ENCODE peak calls at places on chromosomes 16 and 17, in nine cellular contexts. One of them, this sample, is unnamed.

GRCh38 chr17:21294321-21295035 is 10.0 kb downstream of the MAP2K3 start:
- DNase-seq in HepG2: no peak
- DNase-seq in A549: no peak
- DNase-seq in right lobe of liver: no peak
- DNase-seq in transverse colon: no peak
- DNase-seq in HCT116: no peak
- DNase-seq in esophagus squamous epithelium: no peak
- DNase-seq in sigmoid colon: no peak
- DNase-seq in stomach: no peak
- DNase-seq in this sample: no peak

GRCh38 chr17:37713624-37714023 is 31.2 kb downstream of the HNF1B start:
- DNase-seq in right lobe of liver: peak
- DNase-seq in A549: no peak
- DNase-seq in HepG2: no peak
- DNase-seq in transverse colon: no peak
- DNase-seq in HCT116: no peak
- DNase-seq in esophagus squamous epithelium: no peak
- DNase-seq in stomach: no peak
- DNase-seq in sigmoid colon: peak
- DNase-seq in this sample: no peak

GRCh38 chr17:34741967-34742366 is 162.6 kb downstream of the TMEM132E start:
- DNase-seq in esophagus squamous epithelium: no peak
- DNase-seq in A549: no peak
- DNase-seq in right lobe of liver: no peak
- DNase-seq in HCT116: no peak
- DNase-seq in transverse colon: no peak
- DNase-seq in sigmoid colon: peak
- DNase-seq in HepG2: no peak
- DNase-seq in stomach: no peak
- DNase-seq in this sample: no peak

GRCh38 chr16:80530479-80530878 is 10.3 kb upstream of the DYNLRB2 start:
- DNase-seq in stomach: no peak
- DNase-seq in right lobe of liver: no peak
- DNase-seq in sigmoid colon: no peak
- DNase-seq in esophagus squamous epithelium: no peak
- DNase-seq in HepG2: no peak
- DNase-seq in transverse colon: no peak
- DNase-seq in HCT116: no peak
- DNase-seq in A549: no peak
- DNase-seq in this sample: no peak

GRCh38 chr17:2174048-2174447 is 119.1 kb downstream of the HIC1 start:
- DNase-seq in transverse colon: no peak
- DNase-seq in esophagus squamous epithelium: no peak
- DNase-seq in stomach: no peak
- DNase-seq in A549: no peak
- DNase-seq in HepG2: no peak
- DNase-seq in right lobe of liver: no peak
- DNase-seq in HCT116: no peak
- DNase-seq in sigmoid colon: peak
- DNase-seq in this sample: no peak

GRCh38 chr17:2874211-2874686 is 78.0 kb downstream of the RAP1GAP2 start:
- DNase-seq in HCT116: no peak
- DNase-seq in A549: peak
- DNase-seq in transverse colon: no peak
- DNase-seq in stomach: no peak
- DNase-seq in HepG2: peak
- DNase-seq in sigmoid colon: no peak
- DNase-seq in esophagus squamous epithelium: no peak
- DNase-seq in right lobe of liver: no peak
- DNase-seq in this sample: no peak

GRCh38 chr16:66903544-66904427 is 14.9 kb downstream of the CDH16 start:
- DNase-seq in transverse colon: no peak
- DNase-seq in HCT116: no peak
- DNase-seq in right lobe of liver: no peak
- DNase-seq in esophagus squamous epithelium: no peak
- DNase-seq in A549: no peak
- DNase-seq in sigmoid colon: no peak
- DNase-seq in stomach: peak
- DNase-seq in HepG2: no peak
- DNase-seq in this sample: no peak

GRCh38 chr17:74369221-74369620 is 1.9 kb downstream of the GPR142 start:
- DNase-seq in HepG2: no peak
- DNase-seq in right lobe of liver: no peak
- DNase-seq in transverse colon: peak
- DNase-seq in stomach: peak
- DNase-seq in esophagus squamous epithelium: no peak
- DNase-seq in HCT116: no peak
- DNase-seq in sigmoid colon: no peak
- DNase-seq in A549: no peak
- DNase-seq in this sample: no peak

GRCh38 chr17:28725166-28725659 is 820 bp downstream of the TLCD1 start:
- DNase-seq in esophagus squamous epithelium: no peak
- DNase-seq in transverse colon: no peak
- DNase-seq in right lobe of liver: no peak
- DNase-seq in A549: peak
- DNase-seq in sigmoid colon: peak
- DNase-seq in stomach: no peak
- DNase-seq in HCT116: peak
- DNase-seq in HepG2: peak
- DNase-seq in this sample: no peak

GRCh38 chr17:28723159-28723835 is 2.7 kb downstream of the TLCD1 start:
- DNase-seq in esophagus squamous epithelium: no peak
- DNase-seq in HepG2: no peak
- DNase-seq in HCT116: no peak
- DNase-seq in right lobe of liver: no peak
- DNase-seq in transverse colon: no peak
- DNase-seq in stomach: no peak
- DNase-seq in sigmoid colon: no peak
- DNase-seq in A549: no peak
- DNase-seq in this sample: no peak

GRCh38 chr17:28720247-28720996 is 637 bp downstream of the RPL23A start:
- DNase-seq in A549: no peak
- DNase-seq in HCT116: no peak
- DNase-seq in stomach: no peak
- DNase-seq in sigmoid colon: no peak
- DNase-seq in transverse colon: no peak
- DNase-seq in right lobe of liver: no peak
- DNase-seq in esophagus squamous epithelium: no peak
- DNase-seq in HepG2: no peak
- DNase-seq in this sample: no peak

GRCh38 chr17:28724500-28725165 is 1.4 kb downstream of the TLCD1 start:
- DNase-seq in HCT116: no peak
- DNase-seq in stomach: no peak
- DNase-seq in right lobe of liver: no peak
- DNase-seq in transverse colon: no peak
- DNase-seq in A549: peak
- DNase-seq in HepG2: no peak
- DNase-seq in esophagus squamous epithelium: no peak
- DNase-seq in sigmoid colon: no peak
- DNase-seq in this sample: no peak

DNA sequence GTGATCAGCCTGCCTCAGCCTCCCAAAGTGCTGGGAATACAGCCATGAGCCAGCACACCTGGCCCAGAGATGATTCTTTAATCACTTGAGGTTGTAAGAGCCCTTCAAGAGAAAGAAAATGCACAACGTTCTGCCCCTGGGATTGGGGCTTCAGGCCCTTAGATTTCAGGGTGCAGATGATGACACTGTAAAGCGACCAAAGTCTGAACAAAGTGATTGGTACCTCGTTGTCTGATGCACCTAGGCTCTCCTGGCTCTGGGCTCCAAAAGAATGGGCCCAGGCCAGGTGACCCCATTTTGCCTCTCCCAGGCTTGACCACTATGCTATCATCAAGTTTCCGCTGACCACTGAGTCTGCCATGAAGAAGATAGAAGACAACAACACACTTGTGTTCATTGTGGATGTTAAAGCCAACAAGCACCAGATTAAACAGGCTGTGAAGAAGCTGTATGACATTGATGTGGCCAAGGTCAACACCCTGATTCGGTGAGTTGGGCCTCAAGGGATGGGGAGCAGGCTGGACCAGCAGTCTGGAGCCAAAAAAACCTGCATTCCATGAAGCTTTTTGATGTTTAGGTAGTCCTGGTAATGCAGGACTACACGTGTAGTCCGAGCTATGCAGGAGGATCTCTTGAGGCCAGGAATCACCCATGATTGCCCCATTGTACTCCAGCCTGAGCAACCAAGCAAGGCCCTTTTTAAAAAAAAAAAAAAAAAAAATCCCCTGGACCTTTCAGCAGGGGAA is 2.8 kb downstream of the RPL23A start:
- DNase-seq in esophagus squamous epithelium: no peak
- DNase-seq in stomach: no peak
- DNase-seq in HepG2: no peak
- DNase-seq in HCT116: no peak
- DNase-seq in A549: no peak
- DNase-seq in right lobe of liver: no peak
- DNase-seq in transverse colon: no peak
- DNase-seq in sigmoid colon: no peak
- DNase-seq in this sample: no peak
- TF ChIP-seq POLR2A in esophagus squamous epithelium: no peak
- TF ChIP-seq POLR2A in stomach: no peak
- TF ChIP-seq POLR2A in HepG2: no peak
- TF ChIP-seq POLR2A in HCT116: no peak
- TF ChIP-seq POLR2A in A549: no peak
- TF ChIP-seq POLR2A in right lobe of liver: no peak
- TF ChIP-seq POLR2A in transverse colon: no peak
- TF ChIP-seq POLR2A in sigmoid colon: no peak
- TF ChIP-seq POLR2A in this sample: no peak

GRCh38 chr17:17806611-17807010 is 30.2 kb downstream of the SREBF1 start:
- DNase-seq in sigmoid colon: no peak
- DNase-seq in HCT116: no peak
- DNase-seq in esophagus squamous epithelium: no peak
- DNase-seq in stomach: no peak
- DNase-seq in transverse colon: no peak
- DNase-seq in A549: no peak
- DNase-seq in HepG2: no peak
- DNase-seq in right lobe of liver: peak
- DNase-seq in this sample: no peak

GRCh38 chr17:17804007-17804406 is 32.8 kb downstream of the SREBF1 start:
- DNase-seq in transverse colon: no peak
- DNase-seq in HepG2: no peak
- DNase-seq in right lobe of liver: no peak
- DNase-seq in stomach: no peak
- DNase-seq in HCT116: no peak
- DNase-seq in sigmoid colon: no peak
- DNase-seq in A549: no peak
- DNase-seq in esophagus squamous epithelium: no peak
- DNase-seq in this sample: no peak

GRCh38 chr17:17805575-17805974 is 31.2 kb downstream of the SREBF1 start:
- DNase-seq in HCT116: no peak
- DNase-seq in sigmoid colon: no peak
- DNase-seq in A549: no peak
- DNase-seq in transverse colon: no peak
- DNase-seq in HepG2: no peak
- DNase-seq in stomach: no peak
- DNase-seq in right lobe of liver: no peak
- DNase-seq in esophagus squamous epithelium: no peak
- DNase-seq in this sample: no peak

GRCh38 chr17:17807440-17807839 is 29.3 kb downstream of the SREBF1 start:
- DNase-seq in HepG2: no peak
- DNase-seq in stomach: no peak
- DNase-seq in transverse colon: no peak
- DNase-seq in HCT116: no peak
- DNase-seq in sigmoid colon: no peak
- DNase-seq in esophagus squamous epithelium: no peak
- DNase-seq in right lobe of liver: peak
- DNase-seq in A549: no peak
- DNase-seq in this sample: no peak

DNA sequence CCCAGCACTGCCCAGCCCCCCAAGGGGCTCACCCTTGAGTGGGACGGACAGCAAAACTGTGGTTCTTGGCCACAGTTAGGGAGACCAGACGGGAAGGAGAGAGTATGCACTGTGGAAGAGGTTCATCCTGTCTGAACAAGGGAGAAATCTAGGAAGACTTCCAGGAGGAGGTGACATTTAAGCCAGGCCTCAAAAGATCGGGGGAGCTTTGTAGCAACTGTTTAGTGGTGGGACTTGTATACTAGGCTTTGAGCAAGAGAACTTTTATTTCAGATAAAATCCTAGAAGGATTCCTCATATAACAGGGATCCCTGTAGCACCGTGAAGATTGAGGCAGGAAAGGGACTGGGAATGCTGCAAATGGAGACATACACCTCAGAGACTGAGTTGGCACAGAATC is 30.8 kb downstream of the SREBF1 start:
- DNase-seq in HepG2: no peak
- DNase-seq in HCT116: no peak
- DNase-seq in sigmoid colon: no peak
- DNase-seq in A549: no peak
- DNase-seq in esophagus squamous epithelium: no peak
- DNase-seq in transverse colon: no peak
- DNase-seq in stomach: no peak
- DNase-seq in right lobe of liver: no peak
- DNase-seq in this sample: no peak
- H3K27ac ChIP-seq in HepG2: peak
- H3K27ac ChIP-seq in HCT116: no peak
- H3K27ac ChIP-seq in sigmoid colon: no peak
- H3K27ac ChIP-seq in A549: no peak
- H3K27ac ChIP-seq in esophagus squamous epithelium: no peak
- H3K27ac ChIP-seq in transverse colon: no peak
- H3K27ac ChIP-seq in stomach: no peak
- H3K27ac ChIP-seq in right lobe of liver: no peak
- H3K27ac ChIP-seq in this sample: no peak

GRCh38 chr17:41735744-41736143 is 1.3 kb upstream of the HAP1 start:
- DNase-seq in HCT116: no peak
- DNase-seq in sigmoid colon: no peak
- DNase-seq in A549: no peak
- DNase-seq in HepG2: no peak
- DNase-seq in transverse colon: no peak
- DNase-seq in right lobe of liver: no peak
- DNase-seq in stomach: no peak
- DNase-seq in esophagus squamous epithelium: no peak
- DNase-seq in this sample: no peak

GRCh38 chr17:41731836-41732235 is 2.6 kb downstream of the HAP1 start:
- DNase-seq in transverse colon: no peak
- DNase-seq in right lobe of liver: no peak
- DNase-seq in sigmoid colon: no peak
- DNase-seq in HepG2: no peak
- DNase-seq in stomach: no peak
- DNase-seq in A549: no peak
- DNase-seq in esophagus squamous epithelium: no peak
- DNase-seq in HCT116: no peak
- DNase-seq in this sample: no peak

GRCh38 chr17:41733348-41734138 is 900 bp downstream of the HAP1 start:
- DNase-seq in HCT116: no peak
- DNase-seq in stomach: no peak
- DNase-seq in right lobe of liver: no peak
- DNase-seq in esophagus squamous epithelium: no peak
- DNase-seq in HepG2: no peak
- DNase-seq in transverse colon: no peak
- DNase-seq in sigmoid colon: no peak
- DNase-seq in A549: no peak
- DNase-seq in this sample: no peak

GRCh38 chr17:41734949-41735313 is 488 bp upstream of the HAP1 start:
- DNase-seq in esophagus squamous epithelium: no peak
- DNase-seq in transverse colon: no peak
- DNase-seq in right lobe of liver: no peak
- DNase-seq in stomach: no peak
- DNase-seq in sigmoid colon: no peak
- DNase-seq in A549: no peak
- DNase-seq in HCT116: no peak
- DNase-seq in HepG2: no peak
- DNase-seq in this sample: peak

GRCh38 chr17:41734139-41734948 is at the start of gene HAP1:
- DNase-seq in transverse colon: no peak
- DNase-seq in right lobe of liver: no peak
- DNase-seq in HCT116: no peak
- DNase-seq in stomach: peak
- DNase-seq in esophagus squamous epithelium: no peak
- DNase-seq in sigmoid colon: no peak
- DNase-seq in HepG2: no peak
- DNase-seq in A549: peak
- DNase-seq in this sample: peak
- TF ChIP-seq POLR2A in transverse colon: peak
- TF ChIP-seq POLR2A in right lobe of liver: peak
- TF ChIP-seq POLR2A in HCT116: peak
- TF ChIP-seq POLR2A in stomach: no peak
- TF ChIP-seq POLR2A in esophagus squamous epithelium: peak
- TF ChIP-seq POLR2A in sigmoid colon: no peak
- TF ChIP-seq POLR2A in HepG2: peak
- TF ChIP-seq POLR2A in A549: peak
- TF ChIP-seq POLR2A in this sample: peak

DNA sequence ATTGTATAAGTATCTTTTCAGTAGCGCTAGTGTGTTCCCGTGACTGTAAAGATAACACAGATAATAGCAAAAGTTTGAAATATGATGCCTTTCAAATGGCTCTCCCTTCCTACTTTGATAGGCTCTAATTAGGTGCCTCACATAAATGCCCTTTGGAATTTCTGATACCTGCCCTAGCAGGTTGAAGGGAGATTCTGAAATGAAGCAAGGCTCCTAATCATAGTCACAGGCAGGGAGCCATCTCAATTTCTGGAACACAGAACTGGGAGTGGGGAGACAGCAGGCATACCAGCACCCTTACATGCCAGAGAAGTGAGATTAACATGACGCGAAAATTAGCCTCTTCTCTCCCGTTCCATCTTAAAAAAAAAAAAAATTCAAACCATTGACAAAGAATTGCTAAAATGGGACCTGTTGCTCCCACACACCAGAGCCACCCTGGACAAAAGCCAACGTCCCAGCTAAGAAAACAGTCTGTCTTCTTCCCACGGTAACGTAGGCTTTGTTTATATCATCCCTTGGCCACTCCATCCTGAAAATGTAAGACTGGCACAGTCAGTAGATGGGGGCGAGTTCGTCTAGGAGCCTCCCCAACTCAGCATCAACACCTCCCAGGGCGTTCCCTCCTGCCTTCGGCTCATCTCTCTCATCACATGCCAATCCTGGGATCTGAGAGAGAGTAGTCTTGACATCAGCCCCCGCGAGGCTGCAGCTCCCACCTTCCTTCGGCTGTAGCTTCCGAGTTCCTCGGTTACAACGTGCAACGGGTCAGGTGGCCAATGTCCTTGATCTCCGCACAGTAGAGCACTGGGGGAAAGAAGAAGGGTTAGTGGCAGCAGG is 1.1 kb downstream of the RNF227 start:
- DNase-seq in right lobe of liver: no peak
- DNase-seq in HepG2: no peak
- DNase-seq in esophagus squamous epithelium: no peak
- DNase-seq in A549: no peak
- DNase-seq in HCT116: no peak
- DNase-seq in stomach: no peak
- DNase-seq in transverse colon: peak
- DNase-seq in sigmoid colon: peak
- DNase-seq in this sample: peak
- H3K27ac ChIP-seq in right lobe of liver: peak
- H3K27ac ChIP-seq in HepG2: no peak
- H3K27ac ChIP-seq in esophagus squamous epithelium: peak
- H3K27ac ChIP-seq in A549: peak
- H3K27ac ChIP-seq in HCT116: no peak
- H3K27ac ChIP-seq in stomach: peak
- H3K27ac ChIP-seq in transverse colon: peak
- H3K27ac ChIP-seq in sigmoid colon: peak
- H3K27ac ChIP-seq in this sample: peak